ENCODE peak calls at places on chromosomes 4 and X, in seven cellular contexts. P is ACHN; W is fibroblast of gingiva; E is NCI-H1105; H is stimulated activated CD4-positive, alpha-beta T cell treated with anti-CD3 and anti-CD28 coated beads, Interleukin-4, amount 100 ng/mL, for 1 hour; S is stimulated activated naive CD4-positive, alpha-beta T cell; Z is tibial artery. T is an unnamed sample.

GRCh38 chr4:1192091-1192492 is 19.7 kb upstream of the SPON2 start:
- DNase-seq in P (peak), W (peak), E (no peak), H (no peak), S (no peak), Z (peak), T (peak)

GRCh38 chr4:153748378-153748777 is 11.4 kb downstream of the RNF175 start:
- DNase-seq in P (peak), W (peak), E (no peak), H (no peak), S (no peak), Z (peak), T (peak)

GRCh38 chr4:140903522-140903928 is 147.3 kb upstream of the TBC1D9 start:
- DNase-seq in P (no peak), W (no peak), E (no peak), H (no peak), S (no peak), Z (no peak), T (no peak)

GRCh38 chr4:84920591-84920990 is 45.9 kb downstream of the WDFY3 start:
- DNase-seq in P (peak), W (peak), E (no peak), H (no peak), S (no peak), Z (peak), T (peak)

GRCh38 chrX:2828404-2829065 is at the start of gene GYG2:
- DNase-seq in P (peak), W (peak), E (no peak), H (no peak), S (no peak), Z (no peak), T (peak)

GRCh38 chr4:24328300-24328699 is 256.1 kb downstream of the DHX15 start:
- DNase-seq in P (no peak), W (no peak), E (no peak), H (no peak), S (no peak), Z (no peak), T (no peak)

GRCh38 chr4:2082118-2082517 is 23.0 kb downstream of the NAT8L start:
- DNase-seq in P (no peak), W (no peak), E (no peak), H (no peak), S (no peak), Z (no peak), T (no peak)

GRCh38 chrX:22095306-22095705 is 63.2 kb downstream of the PHEX start:
- DNase-seq in P (no peak), W (peak), E (no peak), H (no peak), S (no peak), Z (peak), T (peak)

GRCh38 chrX:32045149-32045548 is 973.3 kb upstream of the FTHL17 start:
- DNase-seq in P (no peak), W (no peak), E (no peak), H (no peak), S (no peak), Z (no peak), T (no peak)

GRCh38 chr4:8083086-8083825 is 75.4 kb downstream of the ABLIM2 start:
- DNase-seq in P (no peak), W (no peak), E (no peak), H (no peak), S (no peak), Z (no peak), T (no peak)

GRCh38 chrX:41734530-41734929 is 10.5 kb downstream of the GPR82 start:
- DNase-seq in P (peak), W (peak), E (no peak), H (no peak), S (no peak), Z (no peak), T (no peak)

GRCh38 chr4:46656071-46656470 is 253.0 kb downstream of the COX7B2 start:
- DNase-seq in P (no peak), W (no peak), E (no peak), H (no peak), S (no peak), Z (no peak), T (no peak)

GRCh38 chr4:7763106-7763505 is 176.6 kb downstream of the AFAP1 start:
- DNase-seq in P (no peak), W (no peak), E (no peak), H (no peak), S (no peak), Z (no peak), T (no peak)